ENCODE peak calls at places on chromosomes 2 and 18, in five cellular contexts. J is foreskin keratinocyte, U is tibial artery, Y is body of pancreas, P is heart right ventricle. L is an unnamed sample.

GRCh38 chr2:8684421-8684884 is 2.6 kb downstream of the ID2 start:
- DNase-seq in J (no peak), U (peak; percentile 50), Y (peak; percentile 30), P (no peak), L (peak; percentile 60)

GRCh38 chr2:112152476-112153178 is 14.4 kb downstream of the FBLN7 start:
- DNase-seq in J (no peak), U (no peak), Y (no peak), P (no peak), L (no peak)

GRCh38 chr2:20040489-20041172 is 10.8 kb downstream of the LAPTM4A start:
- DNase-seq in J (peak; percentile 37), U (no peak), Y (no peak), P (no peak), L (no peak)

GRCh38 chr2:48356701-48357322 is 173.1 kb upstream of the STON1 start:
- DNase-seq in J (no peak), U (no peak), Y (no peak), P (no peak), L (no peak)

GRCh38 chr18:58838165-58838860 is 26.4 kb upstream of the ZNF532 start:
- DNase-seq in J (no peak), U (no peak), Y (no peak), P (no peak), L (no peak)

GRCh38 chr2:210225461-210225798 is 183 bp upstream of the ACADL start:
- DNase-seq in J (no peak), U (no peak), Y (no peak), P (no peak), L (no peak)

GRCh38 chr18:9707381-9708056 is 582 bp upstream of the RAB31 start:
- DNase-seq in J (no peak), U (no peak), Y (no peak), P (no peak), L (no peak)

GRCh38 chr2:200405599-200406298 is 99.3 kb downstream of the SPATS2L start:
- DNase-seq in J (peak; percentile 81), U (no peak), Y (peak; percentile 47), P (no peak), L (peak; percentile 87)

GRCh38 chr2:64932327-64933216 is 56.6 kb upstream of the SLC1A4 start:
- DNase-seq in J (no peak), U (no peak), Y (no peak), P (no peak), L (no peak)

GRCh38 chr2:64934530-64934929 is 54.7 kb upstream of the SLC1A4 start:
- DNase-seq in J (peak; percentile 59), U (no peak), Y (no peak), P (no peak), L (no peak)

GRCh38 chr2:64931536-64932326 is 57.5 kb upstream of the SLC1A4 start:
- DNase-seq in J (no peak), U (no peak), Y (no peak), P (no peak), L (no peak)

GRCh38 chr2:64929329-64929728 is 59.9 kb upstream of the SLC1A4 start:
- DNase-seq in J (no peak), U (no peak), Y (no peak), P (no peak), L (no peak)

DNA sequence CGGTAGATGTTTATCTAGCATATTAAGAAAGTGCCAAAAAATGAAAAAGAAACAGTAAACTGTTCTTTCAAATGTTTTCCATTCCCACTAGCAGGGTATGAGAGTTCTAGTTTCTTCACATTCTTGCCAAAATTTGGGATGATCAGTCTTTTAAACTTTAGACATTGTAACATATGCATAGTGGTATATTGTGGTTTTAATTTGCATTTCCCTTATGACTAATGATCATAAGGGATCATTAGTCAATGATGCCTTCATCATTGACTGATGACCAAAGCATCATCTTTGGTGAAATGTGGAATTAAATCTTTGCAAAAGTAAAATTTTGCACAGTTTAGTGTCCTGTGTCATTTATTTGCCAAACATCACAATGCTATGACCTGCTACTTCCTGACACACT is 59.0 kb upstream of the SLC1A4 start:
- DNase-seq in J (no peak), U (no peak), Y (no peak), P (no peak), L (no peak)
- H3K27me3 ChIP-seq in J (no peaks in the 10 kb centered on the region), U (no peaks in the 10 kb centered on the region), Y (no peaks in the 10 kb centered on the region), P (no peaks in the 10 kb centered on the region), L (no peaks in the 10 kb centered on the region)

DNA sequence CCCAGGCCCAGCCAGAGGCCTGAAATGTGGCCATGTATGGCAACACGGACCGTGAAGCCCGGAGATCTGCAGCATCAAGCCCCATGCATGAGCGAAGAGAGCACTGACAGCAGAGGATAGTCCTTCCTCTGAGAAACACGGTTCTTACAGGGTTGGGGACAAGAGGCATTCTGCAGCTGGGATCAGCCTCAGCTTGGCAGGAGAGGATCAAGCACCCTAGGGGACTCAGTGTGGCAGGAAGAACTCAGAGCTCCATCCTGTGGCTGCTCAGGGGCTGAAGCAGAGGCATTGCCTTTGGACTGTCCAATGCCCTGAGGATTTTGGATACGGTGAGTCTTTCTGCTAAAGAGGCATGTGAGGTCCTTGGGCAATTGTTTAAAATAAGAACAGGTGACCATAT is 368.7 kb downstream of the ZNF516 start:
- DNase-seq in J (no peak), U (no peak), Y (no peak), P (peak; percentile 10), L (no peak)
- TF ChIP-seq CTCF in J (no peak), U (no peak), Y (no peak), P (peak; percentile 24), L (no peak)

DNA sequence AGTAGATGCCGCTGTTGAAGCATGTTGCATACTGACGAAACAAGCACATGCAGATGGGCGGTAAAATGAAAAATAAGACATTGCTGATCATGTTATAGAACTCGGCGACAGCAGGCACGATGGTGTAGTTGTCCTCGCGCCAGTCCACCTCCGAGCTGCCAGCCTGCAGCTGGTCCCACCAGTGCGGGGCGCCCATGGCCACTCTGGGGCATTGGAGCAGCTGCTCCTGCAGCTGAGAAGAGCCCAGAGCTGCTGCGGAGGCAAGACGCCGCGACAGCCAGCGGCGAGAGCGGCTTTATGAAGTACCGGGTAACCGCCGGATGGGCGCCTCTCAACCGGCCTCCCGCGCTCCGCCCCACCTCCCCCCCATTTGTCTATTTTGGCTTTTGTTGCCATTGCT is 32.6 kb upstream of the ADAM23 start:
- DNase-seq in J (no peak), U (no peak), Y (no peak), P (no peak), L (no peak)
- H3K27me3 ChIP-seq in J (peaks cover 7% of the 10 kb centered on the region), U (no peaks in the 10 kb centered on the region), Y (no peaks in the 10 kb centered on the region), P (no peaks in the 10 kb centered on the region), L (no peaks in the 10 kb centered on the region)

DNA sequence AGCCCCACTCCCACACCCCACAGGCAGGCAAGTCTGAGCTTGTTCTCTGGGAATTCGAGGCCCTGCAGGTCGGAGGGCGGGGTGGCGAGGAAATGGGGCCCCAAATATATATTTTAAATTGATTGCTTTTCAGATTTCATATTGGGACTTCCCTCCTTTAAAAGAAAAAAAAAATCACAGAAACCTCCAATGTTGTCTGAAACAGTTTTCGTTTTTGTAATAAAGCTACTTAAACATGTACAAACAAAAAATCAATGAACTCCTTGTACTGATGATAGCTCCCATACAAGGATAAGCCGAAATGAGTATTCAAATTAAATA is 21.5 kb downstream of the THNSL2 start:
- DNase-seq in J (no peak), U (no peak), Y (no peak), P (no peak), L (no peak)
- TF ChIP-seq CTCF in J (no peak), U (no peak), Y (no peak), P (no peak), L (no peak)

GRCh38 chr2:217363470-217363869 is 503.6 kb upstream of the TNP1 start:
- DNase-seq in J (no peak), U (no peak), Y (no peak), P (no peak), L (no peak)

GRCh38 chr2:217362290-217362689 is 502.4 kb upstream of the TNP1 start:
- DNase-seq in J (no peak), U (no peak), Y (no peak), P (no peak), L (no peak)

GRCh38 chr2:217362710-217363109 is 502.8 kb upstream of the TNP1 start:
- DNase-seq in J (no peak), U (no peak), Y (no peak), P (no peak), L (no peak)

GRCh38 chr2:217365656-217366055 is 505.8 kb upstream of the TNP1 start:
- DNase-seq in J (no peak), U (no peak), Y (no peak), P (no peak), L (no peak)

GRCh38 chr2:217364224-217364623 is 504.4 kb upstream of the TNP1 start:
- DNase-seq in J (no peak), U (no peak), Y (no peak), P (no peak), L (no peak)
- H3K27me3 ChIP-seq in J (no peaks in the 10 kb centered on the region), U (no peaks in the 10 kb centered on the region), Y (no peaks in the 10 kb centered on the region), P (no peaks in the 10 kb centered on the region), L (no peaks in the 10 kb centered on the region)

DNA sequence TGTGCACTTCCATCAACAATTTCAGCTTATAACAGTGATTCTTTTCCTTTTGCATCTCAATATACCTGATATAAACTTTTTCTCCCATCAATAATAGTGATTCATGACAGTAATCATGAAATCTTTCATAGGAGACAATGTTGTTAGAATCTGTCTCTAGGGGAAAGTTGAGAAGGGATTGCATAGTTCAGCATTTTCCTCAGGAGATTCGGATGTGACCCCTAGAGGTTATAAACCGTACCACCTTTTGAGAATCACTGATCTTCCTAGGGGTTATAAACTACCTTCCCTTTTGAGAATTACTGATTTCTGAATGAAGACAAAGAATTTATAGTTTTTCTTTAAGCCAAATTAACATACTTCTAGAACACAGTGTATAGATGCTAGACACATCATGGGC is 53.0 kb upstream of the GALNT3 start:
- DNase-seq in J (no peak), U (no peak), Y (no peak), P (no peak), L (no peak)
- TF ChIP-seq CTCF in J (peak; percentile 43), U (no peak), Y (no peak), P (no peak), L (peak; percentile 16)

DNA sequence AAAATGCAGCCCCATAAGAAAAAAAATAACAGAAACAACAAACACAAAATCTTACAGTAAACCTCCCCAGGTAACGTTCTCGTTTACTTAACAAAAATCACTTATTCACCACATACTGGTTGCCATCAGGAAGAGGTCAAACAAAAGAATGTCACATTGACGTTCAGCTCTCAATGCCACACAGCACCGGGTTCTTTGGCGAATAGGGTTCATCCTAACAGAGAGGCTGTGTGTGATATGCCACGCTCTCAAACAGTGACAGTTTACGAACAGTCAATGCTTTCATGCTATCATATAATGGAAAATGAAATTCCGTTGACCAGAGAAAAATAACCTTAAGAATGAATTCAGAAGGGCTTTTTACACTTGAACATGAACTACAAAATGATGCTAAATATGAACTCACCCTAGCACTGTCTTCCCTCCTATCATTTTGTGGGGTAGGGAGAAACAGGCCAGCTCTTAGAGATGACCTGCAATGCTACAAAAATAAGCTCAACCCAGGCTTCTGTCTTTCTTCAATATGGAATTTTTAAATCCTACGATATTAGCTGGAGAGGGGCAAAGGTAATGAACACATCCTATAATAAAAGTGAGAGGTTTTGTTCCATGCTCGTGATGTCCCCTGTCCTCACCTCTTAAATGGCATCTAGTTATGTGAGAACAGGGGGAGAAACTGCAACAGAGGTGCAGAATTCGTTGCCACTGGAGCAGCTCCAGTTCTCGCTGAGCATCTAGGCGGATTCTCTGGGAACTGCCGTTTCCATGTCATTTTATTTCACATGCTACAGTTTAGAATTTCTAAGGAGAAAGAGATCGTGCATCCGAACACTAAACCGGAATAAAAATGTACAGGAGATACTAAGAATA is 1.8 kb downstream of the TMEM163 start:
- DNase-seq in J (no peak), U (no peak), Y (no peak), P (no peak), L (no peak)
- H3K27me3 ChIP-seq in J (peaks cover 96% of the 10 kb centered on the region), U (no peaks in the 10 kb centered on the region), Y (no peaks in the 10 kb centered on the region), P (peaks cover 67% of the 10 kb centered on the region), L (peaks cover 9% of the 10 kb centered on the region)

GRCh38 chr2:40448476-40449079 is 3.3 kb downstream of the SLC8A1 start:
- DNase-seq in J (no peak), U (no peak), Y (no peak), P (no peak), L (peak; percentile 37)
- TF ChIP-seq CTCF in J (peak; percentile 66), U (peak; percentile 49), Y (peak; percentile 9), P (peak; percentile 54), L (peak; percentile 51)